ENCODE peak calls at places on chromosomes 7 and 10, in five cellular contexts. One of them, this sample, is unnamed. For H3K4me1, the result is how much of the 10 kb centered on the place peaks cover.

GRCh38 chr7:4797858-4798705 is 22.7 kb downstream of the AP5Z1 start:
- DNase-seq in adrenal gland: peak
- DNase-seq in suprapubic skin: no peak
- DNase-seq in left lung: peak
- DNase-seq in fibroblast of lung: peak
- DNase-seq in this sample: peak

GRCh38 chr10:71266147-71266917 is 52.7 kb upstream of the SLC29A3 start:
- DNase-seq in adrenal gland: no peak
- DNase-seq in fibroblast of lung: peak
- DNase-seq in suprapubic skin: no peak
- DNase-seq in left lung: peak
- DNase-seq in this sample: peak

GRCh38 chr7:22872087-22872807 is 49.6 kb upstream of the TOMM7 start:
- DNase-seq in left lung: no peak
- DNase-seq in adrenal gland: no peak
- DNase-seq in fibroblast of lung: no peak
- DNase-seq in suprapubic skin: no peak
- DNase-seq in this sample: no peak

GRCh38 chr10:97849491-97850402 is at the start of gene GOLGA7B:
- DNase-seq in left lung: peak
- DNase-seq in fibroblast of lung: peak
- DNase-seq in suprapubic skin: no peak
- DNase-seq in adrenal gland: peak
- DNase-seq in this sample: peak

GRCh38 chr7:48098846-48099245 is 9.8 kb downstream of the UPP1 start:
- DNase-seq in suprapubic skin: no peak
- DNase-seq in adrenal gland: no peak
- DNase-seq in fibroblast of lung: no peak
- DNase-seq in left lung: no peak
- DNase-seq in this sample: no peak

GRCh38 chr7:78023191-78023590 is 224.6 kb downstream of the PHTF2 start:
- DNase-seq in suprapubic skin: no peak
- DNase-seq in left lung: no peak
- DNase-seq in adrenal gland: no peak
- DNase-seq in fibroblast of lung: no peak
- DNase-seq in this sample: no peak

GRCh38 chr7:16066805-16067459 is 354.4 kb downstream of the CRPPA start:
- DNase-seq in left lung: no peak
- DNase-seq in adrenal gland: no peak
- DNase-seq in suprapubic skin: no peak
- DNase-seq in fibroblast of lung: peak
- DNase-seq in this sample: no peak

GRCh38 chr7:114363292-114363691 is 51.3 kb upstream of the FOXP2 start:
- DNase-seq in adrenal gland: no peak
- DNase-seq in fibroblast of lung: no peak
- DNase-seq in left lung: no peak
- DNase-seq in suprapubic skin: no peak
- DNase-seq in this sample: no peak

GRCh38 chr10:97200616-97201015 is 14.9 kb upstream of the SLIT1 start:
- DNase-seq in suprapubic skin: peak
- DNase-seq in fibroblast of lung: no peak
- DNase-seq in left lung: no peak
- DNase-seq in adrenal gland: no peak
- DNase-seq in this sample: no peak

GRCh38 chr10:28734940-28735759 is 57.8 kb downstream of the BAMBI start:
- DNase-seq in suprapubic skin: no peak
- DNase-seq in left lung: no peak
- DNase-seq in fibroblast of lung: peak
- DNase-seq in adrenal gland: no peak
- DNase-seq in this sample: no peak

GRCh38 chr10:123150986-123151738 is 3.0 kb upstream of the BUB3 start:
- DNase-seq in adrenal gland: no peak
- DNase-seq in fibroblast of lung: peak
- DNase-seq in left lung: peak
- DNase-seq in suprapubic skin: no peak
- DNase-seq in this sample: no peak

GRCh38 chr7:129295015-129295423 is 70.2 kb downstream of the AHCYL2 start:
- DNase-seq in suprapubic skin: no peak
- DNase-seq in fibroblast of lung: peak
- DNase-seq in adrenal gland: no peak
- DNase-seq in left lung: no peak
- DNase-seq in this sample: no peak

GRCh38 chr10:22372922-22373321 is 27.6 kb downstream of the SPAG6 start:
- DNase-seq in fibroblast of lung: peak
- DNase-seq in suprapubic skin: no peak
- DNase-seq in adrenal gland: no peak
- DNase-seq in left lung: no peak
- DNase-seq in this sample: no peak

GRCh38 chr10:64486149-64486548 is 964.9 kb downstream of the REEP3 start:
- DNase-seq in suprapubic skin: no peak
- DNase-seq in fibroblast of lung: peak
- DNase-seq in left lung: no peak
- DNase-seq in adrenal gland: no peak
- DNase-seq in this sample: no peak

GRCh38 chr7:123537026-123537642 is 2.7 kb upstream of the IQUB start:
- DNase-seq in suprapubic skin: no peak
- DNase-seq in left lung: no peak
- DNase-seq in fibroblast of lung: no peak
- DNase-seq in adrenal gland: no peak
- DNase-seq in this sample: no peak

DNA sequence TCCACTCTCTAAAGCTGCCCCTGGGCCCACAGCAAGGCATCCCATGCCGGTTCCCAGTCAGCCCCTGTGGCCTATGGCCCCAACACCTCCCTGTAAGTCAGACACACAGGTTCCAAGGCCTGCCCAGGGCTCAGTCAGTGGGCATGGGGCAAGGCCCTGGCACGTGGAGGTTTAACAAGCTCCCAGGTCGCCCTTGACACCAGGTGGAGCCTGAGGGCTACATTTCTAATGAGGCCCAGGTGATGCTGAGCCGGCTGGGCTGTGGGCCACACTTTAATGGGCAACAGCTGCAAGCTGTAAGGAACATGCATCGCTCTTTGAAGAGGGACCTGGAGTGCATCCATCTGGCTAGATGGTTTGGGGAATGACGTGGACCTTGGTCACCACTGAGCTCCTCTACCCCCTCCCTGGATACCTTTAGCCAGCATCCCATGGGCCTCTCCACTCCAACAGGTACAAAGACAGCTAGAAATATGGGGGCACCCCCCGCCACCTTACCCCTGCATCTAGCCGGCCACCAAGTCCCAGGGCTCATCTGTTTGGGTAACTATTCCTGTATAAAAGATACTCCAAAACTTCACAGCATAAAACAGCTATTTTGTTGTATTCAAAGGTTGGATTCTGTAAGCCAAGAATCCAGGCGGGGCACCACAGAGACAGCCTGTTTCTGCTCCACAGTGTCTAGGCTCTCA is 122.5 kb downstream of the OAT start:
- DNase-seq in left lung: peak
- DNase-seq in suprapubic skin: peak
- DNase-seq in fibroblast of lung: peak
- DNase-seq in adrenal gland: no peak
- DNase-seq in this sample: no peak
- TF ChIP-seq CTCF in left lung: no peak
- TF ChIP-seq CTCF in suprapubic skin: no peak
- TF ChIP-seq CTCF in fibroblast of lung: no peak
- TF ChIP-seq CTCF in adrenal gland: no peak
- TF ChIP-seq CTCF in this sample: no peak

GRCh38 chr7:107996072-107996824 is 6.7 kb downstream of the LAMB1 start:
- DNase-seq in adrenal gland: no peak
- DNase-seq in suprapubic skin: no peak
- DNase-seq in left lung: no peak
- DNase-seq in fibroblast of lung: peak
- DNase-seq in this sample: no peak

GRCh38 chr7:107994366-107994765 is 8.6 kb downstream of the LAMB1 start:
- DNase-seq in adrenal gland: no peak
- DNase-seq in fibroblast of lung: no peak
- DNase-seq in left lung: no peak
- DNase-seq in suprapubic skin: no peak
- DNase-seq in this sample: no peak

GRCh38 chr7:107998150-107998549 is 4.8 kb downstream of the LAMB1 start:
- DNase-seq in adrenal gland: no peak
- DNase-seq in suprapubic skin: no peak
- DNase-seq in left lung: no peak
- DNase-seq in fibroblast of lung: peak
- DNase-seq in this sample: no peak

GRCh38 chr7:107993879-107994278 is 9.1 kb downstream of the LAMB1 start:
- DNase-seq in left lung: no peak
- DNase-seq in adrenal gland: no peak
- DNase-seq in suprapubic skin: no peak
- DNase-seq in fibroblast of lung: peak
- DNase-seq in this sample: no peak

DNA sequence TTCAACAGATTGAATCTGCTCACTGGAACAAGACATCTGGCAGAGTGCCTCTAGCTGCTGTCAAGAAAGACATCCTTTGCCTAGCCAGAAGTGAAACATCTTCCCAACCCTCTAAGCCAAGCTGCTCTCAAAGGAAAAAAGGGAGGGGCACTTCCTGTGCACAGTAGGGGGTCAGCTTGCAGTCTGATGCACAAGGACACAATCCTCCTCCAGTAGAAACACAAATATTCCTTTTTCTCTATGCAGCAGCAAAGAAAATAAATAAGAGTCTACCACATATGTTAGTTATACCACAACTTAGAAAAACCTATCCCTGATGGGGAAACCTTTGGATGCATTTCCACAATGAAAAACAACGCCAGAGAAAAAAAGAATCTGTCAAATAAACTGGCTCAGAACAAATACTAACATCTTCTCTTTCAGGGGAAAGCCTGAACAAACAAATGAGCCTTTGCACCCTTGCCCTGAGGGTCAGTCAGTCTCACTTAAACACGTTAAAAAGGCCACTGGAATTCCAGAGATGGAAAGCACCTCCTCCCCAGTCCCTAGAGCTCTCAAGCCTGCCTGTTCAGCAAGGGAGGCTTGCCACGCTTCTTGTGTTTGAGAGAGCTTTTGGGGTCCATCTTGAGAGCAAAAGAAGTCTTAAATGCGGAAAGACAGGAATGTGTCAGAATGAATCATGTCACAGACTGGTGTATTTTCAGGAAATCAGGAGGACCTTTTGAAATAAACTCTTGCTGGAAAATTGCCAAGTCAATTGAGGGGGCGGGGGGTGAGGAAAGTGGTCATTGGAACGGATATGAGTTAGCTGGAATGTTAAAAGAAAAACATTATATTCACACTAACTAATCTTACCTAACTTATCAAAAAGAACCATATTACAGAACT is 7.5 kb downstream of the LAMB1 start:
- DNase-seq in left lung: no peak
- DNase-seq in suprapubic skin: no peak
- DNase-seq in adrenal gland: no peak
- DNase-seq in fibroblast of lung: peak
- DNase-seq in this sample: no peak
- H3K4me1 ChIP-seq in left lung: under half
- H3K4me1 ChIP-seq in suprapubic skin: under half
- H3K4me1 ChIP-seq in adrenal gland: under half
- H3K4me1 ChIP-seq in fibroblast of lung: under half
- H3K4me1 ChIP-seq in this sample: under half

GRCh38 chr10:118564652-118565051 is 30.8 kb downstream of the PRLHR start:
- DNase-seq in left lung: no peak
- DNase-seq in adrenal gland: no peak
- DNase-seq in fibroblast of lung: peak
- DNase-seq in suprapubic skin: no peak
- DNase-seq in this sample: no peak
- TF ChIP-seq CTCF in left lung: no peak
- TF ChIP-seq CTCF in adrenal gland: no peak
- TF ChIP-seq CTCF in fibroblast of lung: peak
- TF ChIP-seq CTCF in suprapubic skin: no peak
- TF ChIP-seq CTCF in this sample: no peak

GRCh38 chr10:103177123-103177522 is 15.9 kb downstream of the NT5C2 start:
- DNase-seq in adrenal gland: no peak
- DNase-seq in suprapubic skin: no peak
- DNase-seq in fibroblast of lung: no peak
- DNase-seq in left lung: no peak
- DNase-seq in this sample: no peak

GRCh38 chr10:103181244-103181643 is 11.8 kb downstream of the NT5C2 start:
- DNase-seq in adrenal gland: no peak
- DNase-seq in fibroblast of lung: no peak
- DNase-seq in suprapubic skin: no peak
- DNase-seq in left lung: no peak
- DNase-seq in this sample: no peak

GRCh38 chr10:103175580-103176285 is 17.3 kb downstream of the NT5C2 start:
- DNase-seq in adrenal gland: no peak
- DNase-seq in left lung: no peak
- DNase-seq in suprapubic skin: no peak
- DNase-seq in fibroblast of lung: no peak
- DNase-seq in this sample: no peak

GRCh38 chr10:103184615-103185014 is 8.5 kb downstream of the NT5C2 start:
- DNase-seq in fibroblast of lung: peak
- DNase-seq in adrenal gland: no peak
- DNase-seq in suprapubic skin: no peak
- DNase-seq in left lung: no peak
- DNase-seq in this sample: no peak

DNA sequence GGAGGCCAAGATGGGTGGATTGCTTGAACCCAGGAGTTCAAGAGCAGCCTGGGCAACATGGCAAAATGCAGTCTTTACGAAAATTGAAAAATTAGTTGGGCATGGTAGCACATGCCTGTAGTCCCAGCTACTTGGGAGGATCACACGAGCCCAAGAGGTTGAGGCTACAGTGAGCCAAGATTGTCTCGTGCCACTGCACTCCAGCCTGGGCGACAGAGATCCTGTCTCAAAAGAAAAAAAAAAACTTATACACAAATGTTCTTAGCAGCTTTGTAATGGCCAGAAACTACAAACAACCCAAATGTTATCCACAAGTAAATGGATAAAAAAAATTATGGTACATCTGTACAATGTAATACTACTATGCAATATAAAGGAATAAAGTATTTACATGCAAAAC is 12.6 kb downstream of the NT5C2 start:
- DNase-seq in suprapubic skin: no peak
- DNase-seq in adrenal gland: no peak
- DNase-seq in fibroblast of lung: no peak
- DNase-seq in left lung: no peak
- DNase-seq in this sample: no peak
- H3K4me1 ChIP-seq in suprapubic skin: under half
- H3K4me1 ChIP-seq in adrenal gland: under half
- H3K4me1 ChIP-seq in fibroblast of lung: under half
- H3K4me1 ChIP-seq in left lung: under half
- H3K4me1 ChIP-seq in this sample: under half

DNA sequence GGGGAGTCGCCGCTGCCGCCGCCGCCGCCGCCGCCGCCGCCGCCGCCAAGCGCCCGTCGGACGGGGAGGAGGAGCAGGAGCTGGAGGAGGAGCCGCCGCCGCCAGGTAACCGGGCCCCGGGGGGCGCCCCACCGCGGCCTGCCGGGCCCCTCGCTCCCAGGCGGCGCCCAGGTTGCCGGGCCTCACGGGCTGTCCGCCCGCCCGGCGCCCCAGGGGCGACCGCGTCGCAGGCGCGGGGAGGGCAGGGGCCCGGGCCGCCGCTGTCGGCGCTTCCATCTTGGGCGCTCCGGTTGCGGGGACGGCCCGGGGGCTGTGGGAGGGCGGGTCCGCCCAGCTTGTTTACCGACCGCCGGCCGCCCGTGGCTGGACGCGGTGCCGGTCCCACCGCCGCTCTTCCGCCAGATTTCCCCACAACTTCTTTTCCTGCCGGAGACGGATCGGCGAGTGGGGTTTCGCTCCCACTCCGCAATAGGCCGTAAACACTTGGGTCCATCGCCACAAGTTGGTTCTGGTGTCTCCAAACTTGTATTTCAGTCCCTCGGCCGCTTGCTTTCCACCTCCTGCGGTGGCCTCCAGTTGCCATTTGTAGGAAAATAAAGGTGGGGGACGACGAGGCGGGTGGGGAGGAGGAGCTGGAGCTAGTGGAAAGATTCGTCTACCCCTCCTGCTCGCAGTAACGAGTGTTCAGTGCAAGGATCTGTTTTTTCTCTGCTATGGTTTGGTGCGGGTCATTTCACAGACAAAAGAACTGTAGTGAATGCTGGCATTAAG is 24.6 kb upstream of the ZRANB1 start:
- DNase-seq in adrenal gland: peak
- DNase-seq in left lung: peak
- DNase-seq in fibroblast of lung: peak
- DNase-seq in suprapubic skin: no peak
- DNase-seq in this sample: peak
- TF ChIP-seq CTCF in adrenal gland: no peak
- TF ChIP-seq CTCF in left lung: no peak
- TF ChIP-seq CTCF in fibroblast of lung: no peak
- TF ChIP-seq CTCF in suprapubic skin: no peak
- TF ChIP-seq CTCF in this sample: no peak